ENCODE peak calls at places on chromosomes 16 and 17, in five cellular contexts. One of them, this sample, is unnamed.

GRCh38 chr17:45413498-45413923 is 19.2 kb downstream of the ARHGAP27 start:
- DNase-seq in left ventricle myocardium inferior: peak; percentile 62
- DNase-seq in NCI-H1417: no peak
- DNase-seq in CD8-positive, alpha-beta T cell: no peak
- DNase-seq in GM18507: no peak
- DNase-seq in this sample: no peak

GRCh38 chr17:65556014-65556909 is 5.2 kb downstream of the AXIN2 start:
- DNase-seq in left ventricle myocardium inferior: peak; percentile 75
- DNase-seq in GM18507: peak; percentile 43
- DNase-seq in CD8-positive, alpha-beta T cell: peak; percentile 86
- DNase-seq in NCI-H1417: peak; percentile 12
- DNase-seq in this sample: peak; percentile 36

GRCh38 chr16:14309906-14310305 is 238.8 kb downstream of the MRTFB start:
- DNase-seq in left ventricle myocardium inferior: no peak
- DNase-seq in GM18507: no peak
- DNase-seq in NCI-H1417: no peak
- DNase-seq in CD8-positive, alpha-beta T cell: no peak
- DNase-seq in this sample: no peak

GRCh38 chr16:72909196-72909595 is 138.7 kb downstream of the ZFHX3 start:
- DNase-seq in GM18507: no peak
- DNase-seq in left ventricle myocardium inferior: no peak
- DNase-seq in NCI-H1417: no peak
- DNase-seq in CD8-positive, alpha-beta T cell: no peak
- DNase-seq in this sample: no peak

GRCh38 chr16:88382491-88383400 is at the start of gene ZNF469:
- DNase-seq in NCI-H1417: peak; percentile 11
- DNase-seq in GM18507: no peak
- DNase-seq in CD8-positive, alpha-beta T cell: no peak
- DNase-seq in left ventricle myocardium inferior: peak; percentile 14
- DNase-seq in this sample: no peak

GRCh38 chr16:77690416-77690815 is 31.9 kb upstream of the NUDT7 start:
- DNase-seq in GM18507: no peak
- DNase-seq in left ventricle myocardium inferior: no peak
- DNase-seq in NCI-H1417: no peak
- DNase-seq in CD8-positive, alpha-beta T cell: no peak
- DNase-seq in this sample: no peak

GRCh38 chr17:40602445-40603443 is 37.5 kb upstream of the CCR7 start:
- DNase-seq in NCI-H1417: no peak
- DNase-seq in left ventricle myocardium inferior: no peak
- DNase-seq in CD8-positive, alpha-beta T cell: peak; percentile 58
- DNase-seq in GM18507: no peak
- DNase-seq in this sample: peak; percentile 65

GRCh38 chr17:27977751-27978688 is 64.5 kb upstream of the NLK start:
- DNase-seq in GM18507: no peak
- DNase-seq in CD8-positive, alpha-beta T cell: no peak
- DNase-seq in left ventricle myocardium inferior: no peak
- DNase-seq in NCI-H1417: no peak
- DNase-seq in this sample: no peak

GRCh38 chr16:3202903-3203539 is 15.0 kb downstream of the OR1F1 start:
- DNase-seq in NCI-H1417: no peak
- DNase-seq in left ventricle myocardium inferior: no peak
- DNase-seq in CD8-positive, alpha-beta T cell: no peak
- DNase-seq in GM18507: no peak
- DNase-seq in this sample: no peak

GRCh38 chr16:4689091-4689671 is 4.2 kb upstream of the NUDT16L1 start:
- DNase-seq in CD8-positive, alpha-beta T cell: no peak
- DNase-seq in left ventricle myocardium inferior: no peak
- DNase-seq in GM18507: no peak
- DNase-seq in NCI-H1417: no peak
- DNase-seq in this sample: no peak

GRCh38 chr16:28975158-28975603 is 603 bp downstream of the SPNS1 start:
- DNase-seq in left ventricle myocardium inferior: no peak
- DNase-seq in CD8-positive, alpha-beta T cell: no peak
- DNase-seq in NCI-H1417: no peak
- DNase-seq in GM18507: no peak
- DNase-seq in this sample: no peak

GRCh38 chr16:51968756-51969155 is 578.2 kb downstream of the TOX3 start:
- DNase-seq in GM18507: no peak
- DNase-seq in left ventricle myocardium inferior: no peak
- DNase-seq in NCI-H1417: no peak
- DNase-seq in CD8-positive, alpha-beta T cell: no peak
- DNase-seq in this sample: no peak

GRCh38 chr17:41522301-41523224 is 3.9 kb upstream of the KRT15 start:
- DNase-seq in NCI-H1417: no peak
- DNase-seq in GM18507: no peak
- DNase-seq in left ventricle myocardium inferior: no peak
- DNase-seq in CD8-positive, alpha-beta T cell: no peak
- DNase-seq in this sample: no peak

GRCh38 chr16:65809627-65810026 is 556.9 kb upstream of the CDH5 start:
- DNase-seq in GM18507: no peak
- DNase-seq in left ventricle myocardium inferior: no peak
- DNase-seq in CD8-positive, alpha-beta T cell: no peak
- DNase-seq in NCI-H1417: no peak
- DNase-seq in this sample: no peak

GRCh38 chr16:49455991-49456745 is 82.6 kb downstream of the C16orf78 start:
- DNase-seq in left ventricle myocardium inferior: no peak
- DNase-seq in GM18507: no peak
- DNase-seq in NCI-H1417: no peak
- DNase-seq in CD8-positive, alpha-beta T cell: no peak
- DNase-seq in this sample: no peak

GRCh38 chr16:31118223-31119155 is 1.0 kb downstream of the KAT8 start:
- DNase-seq in NCI-H1417: no peak
- DNase-seq in GM18507: no peak
- DNase-seq in left ventricle myocardium inferior: no peak
- DNase-seq in CD8-positive, alpha-beta T cell: no peak
- DNase-seq in this sample: no peak

GRCh38 chr17:28372945-28373274 is 1.4 kb downstream of the SARM1 start:
- DNase-seq in GM18507: no peak
- DNase-seq in NCI-H1417: no peak
- DNase-seq in CD8-positive, alpha-beta T cell: no peak
- DNase-seq in left ventricle myocardium inferior: no peak
- DNase-seq in this sample: no peak

This sample was measured in GM12864.